ENCODE peak calls at places on chromosomes 5 and 9, in six cellular contexts. I, V, L, J, S and N are unnamed samples.

GRCh38 chr5:112848116-112848811 is 12.8 kb upstream of the SRP19 start:
- DNase-seq in S (peak; percentile 71), V (no peak), J (peak; percentile 67), I (no peak), L (peak; percentile 71), N (peak; percentile 36)

GRCh38 chr9:128863647-128864046 is 18.1 kb downstream of the KYAT1 start:
- DNase-seq in L (peak; percentile 30), J (peak; percentile 79), V (peak; percentile 85), I (peak; percentile 82), S (peak; percentile 82), N (no peak)

GRCh38 chr9:121958530-121958929 is 134.6 kb downstream of the TTLL11 start:
- DNase-seq in S (no peak), J (no peak), L (no peak), V (no peak), I (no peak), N (no peak)

GRCh38 chr9:30732060-30732459 is 1652.4 kb upstream of the ACO1 start:
- DNase-seq in S (no peak), J (no peak), V (no peak), I (no peak), L (no peak), N (no peak)

GRCh38 chr5:150485770-150486401 is 22.0 kb upstream of the NDST1 start:
- DNase-seq in S (peak; percentile 48), V (peak; percentile 56), I (no peak), J (peak; percentile 83), L (no peak), N (no peak)

GRCh38 chr9:130857864-130858730 is 23.0 kb downstream of the ABL1 start:
- DNase-seq in L (peak; percentile 74), I (no peak), J (no peak), S (no peak), V (no peak), N (no peak)

GRCh38 chr9:89529243-89530030 is 31.5 kb upstream of the SEMA4D start:
- DNase-seq in L (no peak), I (no peak), V (no peak), J (no peak), S (no peak), N (no peak)

GRCh38 chr5:11527994-11528393 is 376.3 kb downstream of the CTNND2 start:
- DNase-seq in I (no peak), L (no peak), S (no peak), V (no peak), J (no peak), N (no peak)

GRCh38 chr5:35815089-35815936 is 41.4 kb upstream of the IL7R start:
- DNase-seq in V (no peak), L (peak; percentile 10), J (peak; percentile 27), S (peak; percentile 27), I (no peak), N (no peak)

GRCh38 chr5:139543423-139543991 is 17.6 kb upstream of the UBE2D2 start:
- DNase-seq in V (no peak), L (no peak), J (peak; percentile 61), S (no peak), I (peak; percentile 39), N (no peak)

GRCh38 chr5:14062178-14062577 is 81.0 kb upstream of the TRIO start:
- DNase-seq in J (no peak), L (no peak), I (no peak), S (no peak), V (no peak), N (no peak)

GRCh38 chr5:50365615-50366251 is 75.4 kb downstream of the EMB start:
- DNase-seq in S (no peak), L (no peak), J (no peak), I (no peak), V (no peak), N (no peak)

GRCh38 chr5:136012041-136012804 is 16.6 kb upstream of the TGFBI start:
- DNase-seq in V (no peak), J (no peak), L (no peak), I (no peak), S (peak; percentile 79), N (no peak)

GRCh38 chr5:24167791-24168190 is 477.0 kb downstream of the CDH10 start:
- DNase-seq in S (no peak), V (no peak), J (no peak), L (no peak), I (no peak), N (no peak)

GRCh38 chr9:113026200-113026599 is 14.2 kb upstream of the ZNF883 start:
- DNase-seq in I (no peak), S (no peak), J (no peak), V (no peak), L (peak; percentile 0), N (no peak)

GRCh38 chr9:125218621-125219020 is 18.3 kb downstream of the RABEPK start:
- DNase-seq in S (no peak), V (no peak), J (no peak), L (no peak), I (no peak), N (no peak)

GRCh38 chr5:16492398-16493175 is 27.0 kb upstream of the ZNF622 start:
- DNase-seq in V (peak; percentile 64), J (no peak), L (peak; percentile 72), I (no peak), S (peak; percentile 70), N (peak; percentile 23)

GRCh38 chr9:111743275-111743674 is 51.5 kb downstream of the SHOC1 start:
- DNase-seq in S (peak; percentile 83), L (peak; percentile 79), J (no peak), V (peak; percentile 53), I (no peak), N (no peak)

GRCh38 chr5:82259172-82259800 is 18.9 kb downstream of the RPS23 start:
- DNase-seq in S (peak; percentile 35), J (peak; percentile 13), V (no peak), I (no peak), L (peak; percentile 50), N (no peak)

GRCh38 chr5:6792911-6793451 is 79.7 kb downstream of the TENT4A start:
- DNase-seq in J (no peak), V (no peak), S (no peak), L (no peak), I (no peak), N (no peak)

GRCh38 chr9:136259517-136259813 is 13.9 kb upstream of the QSOX2 start:
- DNase-seq in L (no peak), S (no peak), I (no peak), V (no peak), J (no peak), N (no peak)

GRCh38 chr5:175815126-175815913 is 56.1 kb upstream of the CPLX2 start:
- DNase-seq in V (no peak), S (no peak), L (no peak), I (no peak), J (no peak), N (no peak)

GRCh38 chr9:135448570-135449180 is 30.9 kb upstream of the PPP1R26 start:
- DNase-seq in J (no peak), L (no peak), V (no peak), S (no peak), I (no peak), N (no peak)

GRCh38 chr9:28264368-28264767 is 691.1 kb upstream of the C9orf72 start:
- DNase-seq in V (no peak), S (no peak), J (no peak), I (no peak), L (no peak), N (no peak)

GRCh38 chr5:396715-397032 is 46.3 kb upstream of the EXOC3 start:
- DNase-seq in J (peak; percentile 1), L (no peak), I (no peak), S (no peak), V (no peak), N (no peak)

GRCh38 chr9:70902171-70902570 is 219.2 kb downstream of the TRPM3 start:
- DNase-seq in V (no peak), L (no peak), S (no peak), J (no peak), I (no peak), N (no peak)

GRCh38 chr9:135461936-135462335 is 17.6 kb upstream of the PPP1R26 start:
- DNase-seq in J (no peak), S (no peak), V (no peak), L (no peak), I (no peak), N (no peak)

GRCh38 chr5:53359906-53360305 is 120.5 kb upstream of the FST start:
- DNase-seq in I (no peak), S (no peak), J (no peak), V (no peak), L (no peak), N (no peak)

GRCh38 chr9:23123048-23123632 is 676.5 kb downstream of the DMRTA1 start:
- DNase-seq in I (no peak), V (peak; percentile 0), S (peak; percentile 52), J (peak; percentile 71), L (peak; percentile 22), N (peak; percentile 26)

GRCh38 chr5:168916266-168916665 is 337.1 kb upstream of the PANK3 start:
- DNase-seq in I (no peak), S (no peak), V (no peak), J (peak; percentile 28), L (no peak), N (no peak)

GRCh38 chr5:132251220-132251725 is 6.2 kb upstream of the PDLIM4 start:
- DNase-seq in V (no peak), I (no peak), J (no peak), S (no peak), L (no peak), N (no peak)

GRCh38 chr5:3277590-3278196 is 317.9 kb upstream of the IRX1 start:
- DNase-seq in I (no peak), L (no peak), V (no peak), S (no peak), J (no peak), N (no peak)
- TF ChIP-seq CTCF in I (no peak), L (no peak), V (no peak), S (no peak), J (no peak), N (no peak)

GRCh38 chr9:81202292-81202691 is 487.1 kb downstream of the TLE1 start:
- DNase-seq in S (no peak), V (no peak), I (no peak), J (no peak), L (no peak), N (no peak)
- TF ChIP-seq CTCF in S (no peak), V (no peak), I (no peak), J (no peak), L (no peak), N (no peak)

DNA sequence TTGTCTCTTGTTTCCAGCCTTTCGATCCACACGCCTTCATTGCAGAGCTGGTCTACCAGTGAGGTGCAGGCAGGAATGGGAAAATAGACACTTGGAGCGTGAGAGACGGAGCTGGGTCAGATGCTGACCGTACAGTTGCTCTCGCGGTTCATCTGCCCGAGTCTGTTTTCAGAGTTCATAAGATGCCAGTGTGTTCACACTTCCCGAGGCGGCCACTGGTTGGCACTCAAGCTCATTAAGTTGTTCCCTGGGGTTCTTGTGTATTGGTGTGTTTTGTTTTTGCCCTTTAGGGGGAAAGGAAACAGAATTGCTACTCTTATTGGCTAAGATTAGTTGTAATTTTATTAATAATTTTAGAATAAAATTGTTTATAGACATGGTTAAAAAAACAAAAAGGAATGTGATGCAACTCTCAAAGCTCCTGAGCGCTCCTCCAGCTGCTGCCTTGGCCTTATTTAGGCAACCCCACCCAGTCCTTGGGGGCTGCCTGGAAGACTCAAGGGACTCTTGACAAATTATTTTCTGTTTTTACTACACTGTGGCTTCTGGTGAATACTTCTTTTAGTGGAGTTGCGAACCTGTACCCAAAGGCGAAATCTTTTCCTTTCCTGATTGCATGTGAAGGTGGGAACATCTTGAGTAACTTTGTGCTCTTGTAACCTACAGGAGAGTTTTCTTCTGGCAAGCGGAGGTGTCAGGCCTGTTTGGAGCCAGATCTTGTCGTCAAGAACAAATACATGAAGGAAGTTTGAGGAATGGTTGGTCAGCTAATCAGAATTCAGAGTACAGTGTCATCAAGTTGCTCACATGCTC is 146.1 kb downstream of the MAST4 start:
- DNase-seq in S (peak; percentile 61), I (no peak), L (no peak), J (no peak), V (no peak), N (peak; percentile 40)
- TF ChIP-seq CTCF in S (peak; percentile 35), I (no peak), L (peak; percentile 0), J (no peak), V (no peak), N (no peak)

GRCh38 chr5:79834420-79835219 is 145.0 kb downstream of the CMYA5 start:
- DNase-seq in L (no peak), I (no peak), S (no peak), V (no peak), J (no peak), N (no peak)
- TF ChIP-seq CTCF in L (no peak), I (no peak), S (no peak), V (no peak), J (no peak), N (no peak)